ENCODE peak calls at places on chromosomes 16 and 17, in eight cellular contexts. One of them, this sample, is unnamed.

GRCh38 chr17:77165577-77165976 is 24.8 kb downstream of the SEC14L1 start:
- DNase-seq in GM04503: no peak
- DNase-seq in NCI-H460: no peak
- DNase-seq in adipocyte: no peak
- DNase-seq in activated naive CD4-positive, alpha-beta T cell treated with anti-CD3 and anti-CD28 coated beads for 36 hours: no peak
- DNase-seq in stimulated activated CD8-positive, alpha-beta memory T cell treated with anti-CD3 and anti-CD28 coated beads, Interleukin-2, amount 100 ng/mL, for 48 hours: no peak
- DNase-seq in NK-92 treated with Interleukin-12 subunit alpha and Interleukin-12 subunit beta, amount 100 ng/mL, for 24 hours: no peak
- DNase-seq in breast epithelium: no peak
- DNase-seq in this sample: no peak

GRCh38 chr16:51237861-51238378 is 86.8 kb upstream of the SALL1 start:
- DNase-seq in GM04503: no peak
- DNase-seq in NCI-H460: no peak
- DNase-seq in adipocyte: no peak
- DNase-seq in activated naive CD4-positive, alpha-beta T cell treated with anti-CD3 and anti-CD28 coated beads for 36 hours: no peak
- DNase-seq in stimulated activated CD8-positive, alpha-beta memory T cell treated with anti-CD3 and anti-CD28 coated beads, Interleukin-2, amount 100 ng/mL, for 48 hours: no peak
- DNase-seq in NK-92 treated with Interleukin-12 subunit alpha and Interleukin-12 subunit beta, amount 100 ng/mL, for 24 hours: no peak
- DNase-seq in breast epithelium: no peak
- DNase-seq in this sample: no peak

GRCh38 chr17:40615295-40615988 is 32.2 kb downstream of the SMARCE1 start:
- DNase-seq in GM04503: no peak
- DNase-seq in NCI-H460: peak
- DNase-seq in adipocyte: no peak
- DNase-seq in activated naive CD4-positive, alpha-beta T cell treated with anti-CD3 and anti-CD28 coated beads for 36 hours: peak
- DNase-seq in stimulated activated CD8-positive, alpha-beta memory T cell treated with anti-CD3 and anti-CD28 coated beads, Interleukin-2, amount 100 ng/mL, for 48 hours: no peak
- DNase-seq in NK-92 treated with Interleukin-12 subunit alpha and Interleukin-12 subunit beta, amount 100 ng/mL, for 24 hours: no peak
- DNase-seq in breast epithelium: no peak
- DNase-seq in this sample: peak

GRCh38 chr17:57109393-57110151 is 24.5 kb downstream of the AKAP1 start:
- DNase-seq in GM04503: no peak
- DNase-seq in NCI-H460: no peak
- DNase-seq in adipocyte: no peak
- DNase-seq in activated naive CD4-positive, alpha-beta T cell treated with anti-CD3 and anti-CD28 coated beads for 36 hours: no peak
- DNase-seq in stimulated activated CD8-positive, alpha-beta memory T cell treated with anti-CD3 and anti-CD28 coated beads, Interleukin-2, amount 100 ng/mL, for 48 hours: no peak
- DNase-seq in NK-92 treated with Interleukin-12 subunit alpha and Interleukin-12 subunit beta, amount 100 ng/mL, for 24 hours: no peak
- DNase-seq in breast epithelium: peak
- DNase-seq in this sample: no peak

GRCh38 chr17:60604686-60605334 is 4.8 kb downstream of the PPM1D start:
- DNase-seq in GM04503: peak
- DNase-seq in NCI-H460: no peak
- DNase-seq in adipocyte: peak
- DNase-seq in activated naive CD4-positive, alpha-beta T cell treated with anti-CD3 and anti-CD28 coated beads for 36 hours: no peak
- DNase-seq in stimulated activated CD8-positive, alpha-beta memory T cell treated with anti-CD3 and anti-CD28 coated beads, Interleukin-2, amount 100 ng/mL, for 48 hours: no peak
- DNase-seq in NK-92 treated with Interleukin-12 subunit alpha and Interleukin-12 subunit beta, amount 100 ng/mL, for 24 hours: no peak
- DNase-seq in breast epithelium: no peak
- DNase-seq in this sample: peak

GRCh38 chr17:77392376-77393273 is 251.9 kb downstream of the SEC14L1 start:
- DNase-seq in GM04503: no peak
- DNase-seq in NCI-H460: no peak
- DNase-seq in adipocyte: no peak
- DNase-seq in activated naive CD4-positive, alpha-beta T cell treated with anti-CD3 and anti-CD28 coated beads for 36 hours: no peak
- DNase-seq in stimulated activated CD8-positive, alpha-beta memory T cell treated with anti-CD3 and anti-CD28 coated beads, Interleukin-2, amount 100 ng/mL, for 48 hours: no peak
- DNase-seq in NK-92 treated with Interleukin-12 subunit alpha and Interleukin-12 subunit beta, amount 100 ng/mL, for 24 hours: no peak
- DNase-seq in breast epithelium: no peak
- DNase-seq in this sample: peak

GRCh38 chr17:50891577-50891989 is 25.4 kb upstream of the TOB1 start:
- DNase-seq in GM04503: no peak
- DNase-seq in NCI-H460: no peak
- DNase-seq in adipocyte: no peak
- DNase-seq in activated naive CD4-positive, alpha-beta T cell treated with anti-CD3 and anti-CD28 coated beads for 36 hours: no peak
- DNase-seq in stimulated activated CD8-positive, alpha-beta memory T cell treated with anti-CD3 and anti-CD28 coated beads, Interleukin-2, amount 100 ng/mL, for 48 hours: no peak
- DNase-seq in NK-92 treated with Interleukin-12 subunit alpha and Interleukin-12 subunit beta, amount 100 ng/mL, for 24 hours: no peak
- DNase-seq in breast epithelium: no peak
- DNase-seq in this sample: no peak

GRCh38 chr17:79216826-79217225 is 142.2 kb downstream of the ENGASE start:
- DNase-seq in GM04503: no peak
- DNase-seq in NCI-H460: no peak
- DNase-seq in adipocyte: no peak
- DNase-seq in activated naive CD4-positive, alpha-beta T cell treated with anti-CD3 and anti-CD28 coated beads for 36 hours: no peak
- DNase-seq in stimulated activated CD8-positive, alpha-beta memory T cell treated with anti-CD3 and anti-CD28 coated beads, Interleukin-2, amount 100 ng/mL, for 48 hours: no peak
- DNase-seq in NK-92 treated with Interleukin-12 subunit alpha and Interleukin-12 subunit beta, amount 100 ng/mL, for 24 hours: no peak
- DNase-seq in breast epithelium: no peak
- DNase-seq in this sample: no peak

GRCh38 chr16:84438971-84439696 is 65.3 kb downstream of the MEAK7 start:
- DNase-seq in GM04503: no peak
- DNase-seq in NCI-H460: no peak
- DNase-seq in adipocyte: no peak
- DNase-seq in activated naive CD4-positive, alpha-beta T cell treated with anti-CD3 and anti-CD28 coated beads for 36 hours: no peak
- DNase-seq in stimulated activated CD8-positive, alpha-beta memory T cell treated with anti-CD3 and anti-CD28 coated beads, Interleukin-2, amount 100 ng/mL, for 48 hours: no peak
- DNase-seq in NK-92 treated with Interleukin-12 subunit alpha and Interleukin-12 subunit beta, amount 100 ng/mL, for 24 hours: no peak
- DNase-seq in breast epithelium: no peak
- DNase-seq in this sample: no peak

GRCh38 chr17:69967910-69968411 is 107.1 kb upstream of the KCNJ16 start:
- DNase-seq in GM04503: peak
- DNase-seq in NCI-H460: no peak
- DNase-seq in adipocyte: peak
- DNase-seq in activated naive CD4-positive, alpha-beta T cell treated with anti-CD3 and anti-CD28 coated beads for 36 hours: no peak
- DNase-seq in stimulated activated CD8-positive, alpha-beta memory T cell treated with anti-CD3 and anti-CD28 coated beads, Interleukin-2, amount 100 ng/mL, for 48 hours: no peak
- DNase-seq in NK-92 treated with Interleukin-12 subunit alpha and Interleukin-12 subunit beta, amount 100 ng/mL, for 24 hours: no peak
- DNase-seq in breast epithelium: no peak
- DNase-seq in this sample: peak

GRCh38 chr16:6524501-6524900 is 808.1 kb upstream of the RBFOX1 start:
- DNase-seq in GM04503: no peak
- DNase-seq in NCI-H460: no peak
- DNase-seq in adipocyte: no peak
- DNase-seq in activated naive CD4-positive, alpha-beta T cell treated with anti-CD3 and anti-CD28 coated beads for 36 hours: no peak
- DNase-seq in stimulated activated CD8-positive, alpha-beta memory T cell treated with anti-CD3 and anti-CD28 coated beads, Interleukin-2, amount 100 ng/mL, for 48 hours: no peak
- DNase-seq in NK-92 treated with Interleukin-12 subunit alpha and Interleukin-12 subunit beta, amount 100 ng/mL, for 24 hours: no peak
- DNase-seq in breast epithelium: no peak
- DNase-seq in this sample: no peak

GRCh38 chr17:28889996-28890395 is 7.5 kb downstream of the FLOT2 start:
- DNase-seq in GM04503: no peak
- DNase-seq in NCI-H460: no peak
- DNase-seq in adipocyte: no peak
- DNase-seq in activated naive CD4-positive, alpha-beta T cell treated with anti-CD3 and anti-CD28 coated beads for 36 hours: no peak
- DNase-seq in stimulated activated CD8-positive, alpha-beta memory T cell treated with anti-CD3 and anti-CD28 coated beads, Interleukin-2, amount 100 ng/mL, for 48 hours: no peak
- DNase-seq in NK-92 treated with Interleukin-12 subunit alpha and Interleukin-12 subunit beta, amount 100 ng/mL, for 24 hours: no peak
- DNase-seq in breast epithelium: no peak
- DNase-seq in this sample: no peak

GRCh38 chr17:73564856-73565255 is 79.4 kb downstream of the SDK2 start:
- DNase-seq in GM04503: no peak
- DNase-seq in NCI-H460: no peak
- DNase-seq in adipocyte: no peak
- DNase-seq in activated naive CD4-positive, alpha-beta T cell treated with anti-CD3 and anti-CD28 coated beads for 36 hours: no peak
- DNase-seq in stimulated activated CD8-positive, alpha-beta memory T cell treated with anti-CD3 and anti-CD28 coated beads, Interleukin-2, amount 100 ng/mL, for 48 hours: no peak
- DNase-seq in NK-92 treated with Interleukin-12 subunit alpha and Interleukin-12 subunit beta, amount 100 ng/mL, for 24 hours: no peak
- DNase-seq in breast epithelium: peak
- DNase-seq in this sample: peak

GRCh38 chr17:3544365-3544764 is 13.2 kb downstream of the TRPV3 start:
- DNase-seq in GM04503: no peak
- DNase-seq in NCI-H460: no peak
- DNase-seq in adipocyte: no peak
- DNase-seq in activated naive CD4-positive, alpha-beta T cell treated with anti-CD3 and anti-CD28 coated beads for 36 hours: no peak
- DNase-seq in stimulated activated CD8-positive, alpha-beta memory T cell treated with anti-CD3 and anti-CD28 coated beads, Interleukin-2, amount 100 ng/mL, for 48 hours: no peak
- DNase-seq in NK-92 treated with Interleukin-12 subunit alpha and Interleukin-12 subunit beta, amount 100 ng/mL, for 24 hours: no peak
- DNase-seq in breast epithelium: no peak
- DNase-seq in this sample: no peak

GRCh38 chr16:84924339-84925091 is 86.8 kb downstream of the ZDHHC7 start:
- DNase-seq in GM04503: no peak
- DNase-seq in NCI-H460: no peak
- DNase-seq in adipocyte: no peak
- DNase-seq in activated naive CD4-positive, alpha-beta T cell treated with anti-CD3 and anti-CD28 coated beads for 36 hours: no peak
- DNase-seq in stimulated activated CD8-positive, alpha-beta memory T cell treated with anti-CD3 and anti-CD28 coated beads, Interleukin-2, amount 100 ng/mL, for 48 hours: no peak
- DNase-seq in NK-92 treated with Interleukin-12 subunit alpha and Interleukin-12 subunit beta, amount 100 ng/mL, for 24 hours: no peak
- DNase-seq in breast epithelium: no peak
- DNase-seq in this sample: no peak

This sample was measured in AG10803.